ENCODE peak calls at places on chromosome 15, in four cellular contexts. F is cardiac fibroblast, W is fibroblast of pulmonary artery, R is HCT116. N is an unnamed sample.

GRCh38 chr15:29556385-29556784 is 265.9 kb downstream of the TJP1 start:
- DNase-seq in W (peak), F (peak), R (no peak), N (no peak)

GRCh38 chr15:40846846-40847224 is 3.0 kb downstream of the SPINT1 start:
- DNase-seq in R (no peak), W (no peak), F (no peak), N (peak)

GRCh38 chr15:80159301-80159700 is 6.5 kb downstream of the FAH start:
- DNase-seq in W (no peak), R (no peak), F (no peak), N (no peak)

GRCh38 chr15:98442379-98442833 is 205.9 kb upstream of the IGF1R start:
- DNase-seq in F (peak), R (peak), W (peak), N (peak)

GRCh38 chr15:28955160-28955502 is 69.4 kb downstream of the APBA2 start:
- DNase-seq in F (peak), R (no peak), W (peak), N (no peak)

GRCh38 chr15:47932829-47933696 is 187.7 kb upstream of the SLC24A5 start:
- DNase-seq in F (no peak), R (no peak), W (no peak), N (peak)

GRCh38 chr15:64897345-64897985 is 14.2 kb upstream of the ANKDD1A start:
- DNase-seq in F (peak), R (no peak), W (peak), N (peak)

GRCh38 chr15:100689500-100689899 is 87.1 kb downstream of the ASB7 start:
- DNase-seq in W (no peak), R (no peak), F (no peak), N (no peak)

GRCh38 chr15:44015555-44015954 is 179.5 kb downstream of the FRMD5 start:
- DNase-seq in W (peak), R (no peak), F (no peak), N (no peak)

GRCh38 chr15:78200276-78200930 is 34.0 kb downstream of the ACSBG1 start:
- DNase-seq in W (no peak), F (no peak), R (no peak), N (no peak)

GRCh38 chr15:78004919-78005634 is 72.4 kb downstream of the TBC1D2B start:
- DNase-seq in R (no peak), F (peak), W (peak), N (peak)

GRCh38 chr15:87032291-87032690 is 952.6 kb downstream of the AGBL1 start:
- DNase-seq in R (no peak), W (no peak), F (no peak), N (peak)

GRCh38 chr15:62288361-62289017 is 123.4 kb upstream of the C2CD4B start:
- DNase-seq in R (no peak), W (no peak), F (no peak), N (no peak)

GRCh38 chr15:33396457-33396856 is 85.7 kb downstream of the RYR3 start:
- DNase-seq in F (no peak), W (no peak), R (no peak), N (no peak)

GRCh38 chr15:33395376-33395775 is 84.6 kb downstream of the RYR3 start:
- DNase-seq in R (no peak), W (no peak), F (no peak), N (no peak)

GRCh38 chr15:33393552-33393951 is 82.8 kb downstream of the RYR3 start:
- DNase-seq in F (no peak), R (no peak), W (no peak), N (no peak)

GRCh38 chr15:33395841-33396240 is 85.1 kb downstream of the RYR3 start:
- DNase-seq in W (no peak), F (no peak), R (no peak), N (no peak)

DNA sequence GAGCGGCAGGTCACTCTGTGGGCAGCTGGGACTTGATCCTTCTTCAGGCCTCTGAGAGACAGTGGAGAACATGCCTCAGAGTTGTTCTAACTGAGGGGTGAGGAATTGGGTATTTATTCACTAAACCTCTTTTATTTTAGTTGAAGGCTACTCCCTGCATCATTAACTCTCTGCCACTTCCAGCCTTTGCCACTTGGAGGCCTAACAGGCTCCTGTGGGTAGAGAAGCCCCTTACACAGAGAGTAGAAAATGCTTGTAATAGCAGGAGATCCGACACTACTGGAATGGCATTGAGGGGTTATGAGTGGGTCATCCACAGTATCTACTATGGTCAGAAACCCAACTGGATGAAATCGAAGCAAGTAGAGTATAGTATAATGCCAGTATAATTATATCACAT is 81.7 kb downstream of the RYR3 start:
- DNase-seq in W (no peak), F (no peak), R (no peak), N (no peak)
- TF ChIP-seq CTCF in W (no peak), F (no peak), R (no peak), N (no peak)

GRCh38 chr15:96334705-96335428 is 4.4 kb downstream of the NR2F2 start:
- DNase-seq in W (peak), R (no peak), F (peak), N (peak)
- H3K4me3 ChIP-seq in W (peak), R (peak), F (peak), N (peak)

GRCh38 chr15:93088200-93088980 is 621 bp downstream of the RGMA start:
- DNase-seq in W (no peak), F (peak), R (no peak), N (peak)
- TF ChIP-seq CTCF in W (no peak), F (no peak), R (no peak), N (no peak)

GRCh38 chr15:68207176-68207935 is 2.2 kb upstream of the CALML4 start:
- DNase-seq in W (no peak), F (no peak), R (no peak), N (no peak)
- H3K4me3 ChIP-seq in W (no peak), F (no peak), R (no peak), N (no peak)

GRCh38 chr15:88256261-88257230 is at the start of gene NTRK3:
- DNase-seq in F (no peak), R (no peak), W (peak), N (peak)

GRCh38 chr15:88257311-88257901 is 867 bp upstream of the NTRK3 start:
- DNase-seq in W (no peak), F (no peak), R (no peak), N (no peak)

GRCh38 chr15:88255109-88255495 is 1.4 kb downstream of the NTRK3 start:
- DNase-seq in W (no peak), F (no peak), R (no peak), N (no peak)

GRCh38 chr15:88255496-88256171 is 905 bp downstream of the NTRK3 start:
- DNase-seq in R (no peak), F (no peak), W (peak), N (peak)

GRCh38 chr15:88258021-88258641 is 1.6 kb upstream of the NTRK3 start:
- DNase-seq in F (no peak), W (peak), R (peak), N (no peak)
- TF ChIP-seq CTCF in F (peak), W (peak), R (no peak), N (peak)